ENCODE peak calls at places on chromosomes 5 and 9, in eight cellular contexts. One of them, this sample, is unnamed.

GRCh38 chr5:172179032-172179989 is 8.7 kb downstream of the STK10 start:
- DNase-seq in A673: no peak
- DNase-seq in stomach: no peak
- DNase-seq in CD4-positive, alpha-beta memory T cell: peak; percentile 63
- DNase-seq in lung: no peak
- DNase-seq in K562: no peak
- DNase-seq in adrenal gland: peak; percentile 37
- DNase-seq in ovary: no peak
- DNase-seq in this sample: no peak

GRCh38 chr9:80556631-80557030 is 984.9 kb downstream of the TLE4 start:
- DNase-seq in A673: no peak
- DNase-seq in stomach: no peak
- DNase-seq in CD4-positive, alpha-beta memory T cell: no peak
- DNase-seq in lung: no peak
- DNase-seq in K562: no peak
- DNase-seq in adrenal gland: no peak
- DNase-seq in ovary: no peak
- DNase-seq in this sample: no peak

GRCh38 chr9:92295827-92296258 is 2.3 kb upstream of the IARS1 start:
- DNase-seq in A673: no peak
- DNase-seq in stomach: no peak
- DNase-seq in CD4-positive, alpha-beta memory T cell: no peak
- DNase-seq in lung: no peak
- DNase-seq in K562: peak; percentile 63
- DNase-seq in adrenal gland: no peak
- DNase-seq in ovary: no peak
- DNase-seq in this sample: no peak

GRCh38 chr9:93299418-93300174 is 115.7 kb downstream of the WNK2 start:
- DNase-seq in A673: no peak
- DNase-seq in stomach: no peak
- DNase-seq in CD4-positive, alpha-beta memory T cell: no peak
- DNase-seq in lung: no peak
- DNase-seq in K562: no peak
- DNase-seq in adrenal gland: no peak
- DNase-seq in ovary: no peak
- DNase-seq in this sample: peak; percentile 84

GRCh38 chr5:141882594-141883183 is 4.5 kb upstream of the PCDH1 start:
- DNase-seq in A673: no peak
- DNase-seq in stomach: no peak
- DNase-seq in CD4-positive, alpha-beta memory T cell: no peak
- DNase-seq in lung: no peak
- DNase-seq in K562: no peak
- DNase-seq in adrenal gland: no peak
- DNase-seq in ovary: no peak
- DNase-seq in this sample: no peak

GRCh38 chr5:25414746-25415145 is 770.0 kb upstream of the CDH10 start:
- DNase-seq in A673: no peak
- DNase-seq in stomach: no peak
- DNase-seq in CD4-positive, alpha-beta memory T cell: no peak
- DNase-seq in lung: no peak
- DNase-seq in K562: no peak
- DNase-seq in adrenal gland: no peak
- DNase-seq in ovary: no peak
- DNase-seq in this sample: no peak

GRCh38 chr5:179679014-179679674 is 1.7 kb downstream of the CBY3 start:
- DNase-seq in A673: peak; percentile 66
- DNase-seq in stomach: peak; percentile 80
- DNase-seq in CD4-positive, alpha-beta memory T cell: peak; percentile 58
- DNase-seq in lung: peak; percentile 79
- DNase-seq in K562: no peak
- DNase-seq in adrenal gland: peak; percentile 65
- DNase-seq in ovary: peak; percentile 86
- DNase-seq in this sample: no peak

GRCh38 chr5:137032929-137033328 is 466.2 kb downstream of the SPOCK1 start:
- DNase-seq in A673: no peak
- DNase-seq in stomach: no peak
- DNase-seq in CD4-positive, alpha-beta memory T cell: no peak
- DNase-seq in lung: no peak
- DNase-seq in K562: no peak
- DNase-seq in adrenal gland: peak; percentile 32
- DNase-seq in ovary: no peak
- DNase-seq in this sample: no peak

GRCh38 chr5:115842952-115843351 is 1.2 kb downstream of the AP3S1 start:
- DNase-seq in A673: no peak
- DNase-seq in stomach: no peak
- DNase-seq in CD4-positive, alpha-beta memory T cell: peak; percentile 9
- DNase-seq in lung: no peak
- DNase-seq in K562: no peak
- DNase-seq in adrenal gland: no peak
- DNase-seq in ovary: no peak
- DNase-seq in this sample: no peak

GRCh38 chr5:115842089-115842881 is 550 bp downstream of the AP3S1 start:
- DNase-seq in A673: peak; percentile 56
- DNase-seq in stomach: no peak
- DNase-seq in CD4-positive, alpha-beta memory T cell: no peak
- DNase-seq in lung: no peak
- DNase-seq in K562: no peak
- DNase-seq in adrenal gland: peak; percentile 60
- DNase-seq in ovary: no peak
- DNase-seq in this sample: no peak

GRCh38 chr5:115838885-115839518 is 2.4 kb downstream of the ATG12 start:
- DNase-seq in A673: peak; percentile 73
- DNase-seq in stomach: no peak
- DNase-seq in CD4-positive, alpha-beta memory T cell: peak; percentile 72
- DNase-seq in lung: no peak
- DNase-seq in K562: peak; percentile 53
- DNase-seq in adrenal gland: peak; percentile 23
- DNase-seq in ovary: no peak
- DNase-seq in this sample: no peak

GRCh38 chr5:115841382-115842088 is at the start of the genes AP3S1 and ATG12:
- DNase-seq in A673: peak; percentile 97
- DNase-seq in stomach: peak; percentile 90
- DNase-seq in CD4-positive, alpha-beta memory T cell: peak; percentile 92
- DNase-seq in lung: peak; percentile 92
- DNase-seq in K562: peak; percentile 93
- DNase-seq in adrenal gland: peak; percentile 94
- DNase-seq in ovary: peak; percentile 89
- DNase-seq in this sample: no peak

GRCh38 chr5:115840825-115841224 is 540 bp downstream of the ATG12 start:
- DNase-seq in A673: no peak
- DNase-seq in stomach: no peak
- DNase-seq in CD4-positive, alpha-beta memory T cell: no peak
- DNase-seq in lung: no peak
- DNase-seq in K562: no peak
- DNase-seq in adrenal gland: no peak
- DNase-seq in ovary: no peak
- DNase-seq in this sample: no peak
- H3K4me1 ChIP-seq in A673: peaks cover 22% of the 10 kb centered on the region
- H3K4me1 ChIP-seq in stomach: peaks cover 34% of the 10 kb centered on the region
- H3K4me1 ChIP-seq in CD4-positive, alpha-beta memory T cell: peaks cover 55% of the 10 kb centered on the region
- H3K4me1 ChIP-seq in lung: peaks cover 4% of the 10 kb centered on the region
- H3K4me1 ChIP-seq in K562: peaks cover 15% of the 10 kb centered on the region
- H3K4me1 ChIP-seq in adrenal gland: peaks cover 17% of the 10 kb centered on the region
- H3K4me1 ChIP-seq in ovary: peaks cover 15% of the 10 kb centered on the region
- H3K4me1 ChIP-seq in this sample: peaks cover 61% of the 10 kb centered on the region

GRCh38 chr5:148734518-148734917 is 80.2 kb upstream of the HTR4 start:
- DNase-seq in A673: no peak
- DNase-seq in stomach: no peak
- DNase-seq in CD4-positive, alpha-beta memory T cell: no peak
- DNase-seq in lung: no peak
- DNase-seq in K562: no peak
- DNase-seq in adrenal gland: no peak
- DNase-seq in ovary: no peak
- DNase-seq in this sample: no peak

GRCh38 chr5:148730955-148731898 is 76.9 kb upstream of the HTR4 start:
- DNase-seq in A673: peak; percentile 88
- DNase-seq in stomach: peak; percentile 77
- DNase-seq in CD4-positive, alpha-beta memory T cell: peak; percentile 68
- DNase-seq in lung: peak; percentile 83
- DNase-seq in K562: peak; percentile 66
- DNase-seq in adrenal gland: peak; percentile 86
- DNase-seq in ovary: peak; percentile 54
- DNase-seq in this sample: no peak

GRCh38 chr5:148730272-148730954 is 76.1 kb upstream of the HTR4 start:
- DNase-seq in A673: no peak
- DNase-seq in stomach: no peak
- DNase-seq in CD4-positive, alpha-beta memory T cell: no peak
- DNase-seq in lung: no peak
- DNase-seq in K562: no peak
- DNase-seq in adrenal gland: peak; percentile 36
- DNase-seq in ovary: no peak
- DNase-seq in this sample: no peak

GRCh38 chr5:148733601-148734438 is 79.5 kb upstream of the HTR4 start:
- DNase-seq in A673: peak; percentile 75
- DNase-seq in stomach: peak; percentile 88
- DNase-seq in CD4-positive, alpha-beta memory T cell: peak; percentile 55
- DNase-seq in lung: peak; percentile 85
- DNase-seq in K562: peak; percentile 50
- DNase-seq in adrenal gland: peak; percentile 83
- DNase-seq in ovary: peak; percentile 58
- DNase-seq in this sample: no peak

GRCh38 chr5:148732692-148733091 is 78.4 kb upstream of the HTR4 start:
- DNase-seq in A673: no peak
- DNase-seq in stomach: no peak
- DNase-seq in CD4-positive, alpha-beta memory T cell: no peak
- DNase-seq in lung: no peak
- DNase-seq in K562: no peak
- DNase-seq in adrenal gland: no peak
- DNase-seq in ovary: no peak
- DNase-seq in this sample: no peak
- H3K27ac ChIP-seq in A673: no peak overlapping the region
- H3K27ac ChIP-seq in stomach: no peak overlapping the region
- H3K27ac ChIP-seq in CD4-positive, alpha-beta memory T cell: no peak overlapping the region
- H3K27ac ChIP-seq in lung: no peak overlapping the region
- H3K27ac ChIP-seq in K562: peak overlapping the region; percentile 44
- H3K27ac ChIP-seq in adrenal gland: no peak overlapping the region
- H3K27ac ChIP-seq in ovary: no peak overlapping the region
- H3K27ac ChIP-seq in this sample: no peak overlapping the region

GRCh38 chr9:120397453-120397852 is 182.5 kb downstream of the CDK5RAP2 start:
- DNase-seq in A673: no peak
- DNase-seq in stomach: no peak
- DNase-seq in CD4-positive, alpha-beta memory T cell: no peak
- DNase-seq in lung: no peak
- DNase-seq in K562: no peak
- DNase-seq in adrenal gland: no peak
- DNase-seq in ovary: no peak
- DNase-seq in this sample: no peak
- H3K4me1 ChIP-seq in A673: no peaks in the 10 kb centered on the region
- H3K4me1 ChIP-seq in stomach: no peaks in the 10 kb centered on the region
- H3K4me1 ChIP-seq in CD4-positive, alpha-beta memory T cell: peaks cover 22% of the 10 kb centered on the region
- H3K4me1 ChIP-seq in lung: no peaks in the 10 kb centered on the region
- H3K4me1 ChIP-seq in K562: no peaks in the 10 kb centered on the region
- H3K4me1 ChIP-seq in adrenal gland: no peaks in the 10 kb centered on the region
- H3K4me1 ChIP-seq in ovary: no peaks in the 10 kb centered on the region
- H3K4me1 ChIP-seq in this sample: no peaks in the 10 kb centered on the region

DNA sequence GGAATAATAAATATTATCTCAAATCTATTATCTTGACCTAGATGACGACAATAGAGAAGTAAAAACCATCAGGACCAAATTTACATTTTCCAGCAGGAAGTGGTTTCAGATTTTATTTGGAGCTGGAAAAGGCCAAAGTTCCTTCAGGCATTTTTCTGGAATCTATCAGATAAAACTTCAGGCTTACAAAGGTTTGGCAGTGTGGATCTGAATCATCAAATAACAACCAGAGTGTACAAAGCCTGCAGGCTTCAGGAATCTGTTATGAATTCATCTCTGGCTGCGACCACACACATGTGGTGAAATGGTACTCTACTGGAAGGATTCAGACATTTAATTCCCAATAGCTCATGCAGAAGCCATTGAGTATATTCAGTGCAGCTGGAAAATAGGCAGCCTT is 726.4 kb upstream of the GRAMD2B start:
- DNase-seq in A673: no peak
- DNase-seq in stomach: no peak
- DNase-seq in CD4-positive, alpha-beta memory T cell: no peak
- DNase-seq in lung: no peak
- DNase-seq in K562: no peak
- DNase-seq in adrenal gland: no peak
- DNase-seq in ovary: no peak
- DNase-seq in this sample: no peak
- H3K27ac ChIP-seq in A673: no peak overlapping the region
- H3K27ac ChIP-seq in stomach: no peak overlapping the region
- H3K27ac ChIP-seq in CD4-positive, alpha-beta memory T cell: no peak overlapping the region
- H3K27ac ChIP-seq in lung: no peak overlapping the region
- H3K27ac ChIP-seq in K562: no peak overlapping the region
- H3K27ac ChIP-seq in adrenal gland: no peak overlapping the region
- H3K27ac ChIP-seq in ovary: no peak overlapping the region
- H3K27ac ChIP-seq in this sample: no peak overlapping the region

DNA sequence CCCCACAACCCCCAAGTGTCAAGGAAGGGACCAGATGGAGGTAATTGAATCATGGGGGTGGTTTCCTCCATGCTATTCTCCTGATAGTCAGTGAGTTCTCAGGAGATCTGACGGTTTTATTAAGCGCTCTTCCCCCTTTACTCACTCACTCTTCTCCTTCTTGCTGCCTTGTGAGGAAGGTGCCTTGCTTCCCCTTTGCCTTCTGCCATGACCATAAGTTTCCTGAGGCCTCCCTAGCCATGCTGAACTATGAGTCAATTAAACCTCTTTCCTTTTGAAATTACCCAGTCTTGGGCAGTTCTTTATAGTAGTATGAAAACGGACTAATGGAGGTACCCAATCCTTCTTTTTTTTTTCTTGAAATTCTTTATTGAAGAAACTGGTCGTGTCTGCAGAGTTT is 2.2 kb upstream of the CEP120 start:
- DNase-seq in A673: no peak
- DNase-seq in stomach: no peak
- DNase-seq in CD4-positive, alpha-beta memory T cell: no peak
- DNase-seq in lung: no peak
- DNase-seq in K562: no peak
- DNase-seq in adrenal gland: no peak
- DNase-seq in ovary: no peak
- DNase-seq in this sample: no peak
- H3K4me1 ChIP-seq in A673: peaks cover 28% of the 10 kb centered on the region
- H3K4me1 ChIP-seq in stomach: no peaks in the 10 kb centered on the region
- H3K4me1 ChIP-seq in CD4-positive, alpha-beta memory T cell: peaks cover 27% of the 10 kb centered on the region
- H3K4me1 ChIP-seq in lung: no peaks in the 10 kb centered on the region
- H3K4me1 ChIP-seq in K562: peaks cover 6% of the 10 kb centered on the region
- H3K4me1 ChIP-seq in adrenal gland: peaks cover 5% of the 10 kb centered on the region
- H3K4me1 ChIP-seq in ovary: no peaks in the 10 kb centered on the region
- H3K4me1 ChIP-seq in this sample: peaks cover 39% of the 10 kb centered on the region

This sample was measured in vagina.